ENCODE peak calls at places on chromosomes 2 and 18, in nine cellular contexts. Q, H, C, T, U, S, W, L and M are unnamed samples.

GRCh38 chr2:32802877-32803276 is 143.9 kb upstream of the LTBP1 start:
- DNase-seq in Q (no peak), H (no peak), C (no peak), T (no peak), U (no peak), S (no peak), W (no peak), L (no peak), M (no peak)

GRCh38 chr2:201396595-201396994 is 39.5 kb upstream of the FLACC1 start:
- DNase-seq in Q (peak; percentile 49), H (no peak), C (peak; percentile 51), T (no peak), U (no peak), S (no peak), W (no peak), L (no peak), M (no peak)

GRCh38 chr2:79715328-79715727 is 202.5 kb downstream of the CTNNA2 start:
- DNase-seq in Q (no peak), H (no peak), C (no peak), T (no peak), U (no peak), S (no peak), W (no peak), L (no peak), M (no peak)

GRCh38 chr18:79540161-79540913 is 139.3 kb upstream of the CTDP1 start:
- DNase-seq in Q (no peak), H (peak; percentile 39), C (peak; percentile 16), T (no peak), U (no peak), S (no peak), W (no peak), L (no peak), M (no peak)

GRCh38 chr18:70245941-70246537 is 40.6 kb upstream of the RTTN start:
- DNase-seq in Q (no peak), H (no peak), C (no peak), T (no peak), U (no peak), S (no peak), W (no peak), L (no peak), M (no peak)

GRCh38 chr2:63976125-63976510 is 43.1 kb downstream of the VPS54 start:
- DNase-seq in Q (no peak), H (no peak), C (no peak), T (no peak), U (no peak), S (no peak), W (no peak), L (no peak), M (no peak)

GRCh38 chr18:24402209-24402785 is 4.7 kb upstream of the OSBPL1A start:
- DNase-seq in Q (no peak), H (no peak), C (no peak), T (no peak), U (no peak), S (no peak), W (no peak), L (no peak), M (no peak)

GRCh38 chr2:189327879-189328351 is 113.4 kb upstream of the WDR75 start:
- DNase-seq in Q (no peak), H (no peak), C (peak; percentile 19), T (no peak), U (no peak), S (no peak), W (no peak), L (no peak), M (no peak)

GRCh38 chr2:71603851-71604708 is 150.7 kb downstream of the DYSF start:
- DNase-seq in Q (no peak), H (peak; percentile 36), C (no peak), T (peak; percentile 15), U (no peak), S (no peak), W (peak; percentile 26), L (peak; percentile 13), M (peak; percentile 10)

GRCh38 chr2:170073288-170073687 is 104.7 kb upstream of the MYO3B start:
- DNase-seq in Q (no peak), H (no peak), C (peak; percentile 58), T (peak; percentile 35), U (peak; percentile 8), S (no peak), W (no peak), L (no peak), M (peak; percentile 46)

GRCh38 chr2:196492946-196493345 is 146.6 kb upstream of the CCDC150 start:
- DNase-seq in Q (no peak), H (no peak), C (no peak), T (no peak), U (no peak), S (no peak), W (no peak), L (no peak), M (no peak)

GRCh38 chr2:98806266-98806697 is 75.3 kb upstream of the MGAT4A start:
- DNase-seq in Q (no peak), H (peak; percentile 65), C (peak; percentile 79), T (no peak), U (no peak), S (no peak), W (peak; percentile 83), L (no peak), M (peak; percentile 78)

GRCh38 chr2:176174382-176174834 is 14.1 kb upstream of the HOXD1 start:
- DNase-seq in Q (no peak), H (no peak), C (no peak), T (peak; percentile 40), U (no peak), S (no peak), W (no peak), L (peak; percentile 62), M (no peak)

GRCh38 chr2:183935005-183935404 is 663.3 kb upstream of the ZNF804A start:
- DNase-seq in Q (no peak), H (no peak), C (peak; percentile 24), T (no peak), U (no peak), S (no peak), W (no peak), L (no peak), M (no peak)

GRCh38 chr2:186891219-186891621 is 42.2 kb upstream of the ZSWIM2 start:
- DNase-seq in Q (no peak), H (no peak), C (peak; percentile 76), T (no peak), U (no peak), S (no peak), W (no peak), L (no peak), M (no peak)

GRCh38 chr2:29733945-29734344 is 187.4 kb downstream of the ALK start:
- DNase-seq in Q (no peak), H (no peak), C (no peak), T (no peak), U (no peak), S (no peak), W (no peak), L (no peak), M (no peak)

GRCh38 chr2:84276585-84277255 is 182.4 kb downstream of the SUCLG1 start:
- DNase-seq in Q (no peak), H (no peak), C (no peak), T (no peak), U (no peak), S (no peak), W (no peak), L (no peak), M (no peak)

GRCh38 chr2:202411097-202411496 is 35.0 kb downstream of the BMPR2 start:
- DNase-seq in Q (no peak), H (no peak), C (no peak), T (no peak), U (no peak), S (no peak), W (no peak), L (no peak), M (no peak)
- H3K4me3 ChIP-seq in Q (no peak overlapping the region), H (no peak overlapping the region), C (no peak overlapping the region), T (no peak overlapping the region), U (no peak overlapping the region), S (no peak overlapping the region), W (no peak overlapping the region), L (no peak overlapping the region), M (no peak overlapping the region)

GRCh38 chr2:171158036-171158789 is 2.5 kb downstream of the TLK1 start:
- DNase-seq in Q (no peak), H (no peak), C (peak; percentile 32), T (no peak), U (no peak), S (no peak), W (no peak), L (no peak), M (no peak)
- H3K4me3 ChIP-seq in Q (peak overlapping the region; percentile 91), H (peak overlapping the region; percentile 82), C (peak overlapping the region; percentile 92), T (no peak overlapping the region), U (peak overlapping the region; percentile 85), S (no peak overlapping the region), W (peak overlapping the region; percentile 78), L (peak overlapping the region; percentile 63), M (peak overlapping the region; percentile 83)

GRCh38 chr18:55897101-55897500 is 309.1 kb upstream of the TCF4 start:
- DNase-seq in Q (no peak), H (no peak), C (peak; percentile 21), T (no peak), U (no peak), S (no peak), W (no peak), L (no peak), M (no peak)

DNA sequence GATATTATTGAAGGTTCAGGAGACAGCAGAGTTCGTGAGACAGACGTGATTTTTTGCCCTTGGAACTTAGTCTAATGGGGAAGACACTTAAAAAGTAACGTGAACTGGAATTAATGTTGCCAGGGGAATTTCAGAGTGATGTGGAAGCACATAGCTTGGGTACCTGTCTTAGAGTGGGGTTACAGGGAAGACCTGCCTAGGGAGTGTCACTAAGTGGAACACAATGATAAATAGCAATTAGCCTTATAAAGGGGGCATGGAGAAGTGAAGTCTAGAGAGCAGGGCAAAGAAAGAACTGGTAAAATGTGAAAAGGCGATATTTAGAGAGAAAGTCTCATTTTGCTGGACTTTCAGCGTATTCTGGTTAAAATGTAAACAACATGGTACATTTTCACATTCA is 306.0 kb upstream of the TCF4 start:
- DNase-seq in Q (no peak), H (no peak), C (no peak), T (no peak), U (no peak), S (no peak), W (no peak), L (no peak), M (no peak)
- H3K4me3 ChIP-seq in Q (no peak overlapping the region), H (no peak overlapping the region), C (no peak overlapping the region), T (no peak overlapping the region), U (no peak overlapping the region), S (no peak overlapping the region), W (no peak overlapping the region), L (no peak overlapping the region), M (no peak overlapping the region)

GRCh38 chr2:240819404-240820013 is 510 bp downstream of the KIF1A start:
- DNase-seq in Q (no peak), H (no peak), C (no peak), T (no peak), U (no peak), S (no peak), W (no peak), L (peak; percentile 42), M (peak; percentile 5)

GRCh38 chr2:240818293-240818542 is 1.8 kb downstream of the KIF1A start:
- DNase-seq in Q (no peak), H (no peak), C (no peak), T (no peak), U (no peak), S (no peak), W (no peak), L (no peak), M (no peak)

GRCh38 chr2:240820014-240820606 is at the start of gene KIF1A:
- DNase-seq in Q (no peak), H (peak; percentile 46), C (no peak), T (no peak), U (no peak), S (no peak), W (no peak), L (peak; percentile 94), M (peak; percentile 11)

GRCh38 chr2:240817496-240818292 is 2.3 kb downstream of the KIF1A start:
- DNase-seq in Q (no peak), H (peak; percentile 48), C (no peak), T (no peak), U (no peak), S (no peak), W (no peak), L (no peak), M (peak; percentile 7)

GRCh38 chr2:240818543-240819403 is 1.2 kb downstream of the KIF1A start:
- DNase-seq in Q (no peak), H (peak; percentile 39), C (no peak), T (no peak), U (no peak), S (no peak), W (no peak), L (peak; percentile 50), M (peak; percentile 10)
- H3K4me3 ChIP-seq in Q (peak overlapping the region; percentile 58), H (peak overlapping the region; percentile 51), C (no peak overlapping the region), T (no peak overlapping the region), U (no peak overlapping the region), S (no peak overlapping the region), W (peak overlapping the region; percentile 8), L (peak overlapping the region; percentile 73), M (peak overlapping the region; percentile 56)